ENCODE peak calls at places on chromosomes 16 and 17, in four cellular contexts. U is esophagus squamous epithelium; P is effector memory CD4-positive, alpha-beta T cell; K is PC-3. Y is an unnamed sample.
A peak's percentile ranks its signal among the peaks of the same experiment; 100 is the strongest.

GRCh38 chr17:44547625-44548297 is 9.5 kb upstream of the FZD2 start:
- DNase-seq in U (no peak), P (no peak), K (no peak), Y (no peak)

GRCh38 chr17:43356999-43357398 is 41.8 kb upstream of the ARL4D start:
- DNase-seq in U (no peak), P (no peak), K (peak; percentile 95), Y (no peak)

GRCh38 chr17:57989011-57989345 is 924 bp upstream of the VEZF1 start:
- DNase-seq in U (no peak), P (no peak), K (peak; percentile 46), Y (no peak)

GRCh38 chr17:57531078-57531477 is 214.0 kb downstream of the CCDC182 start:
- DNase-seq in U (no peak), P (no peak), K (no peak), Y (no peak)

GRCh38 chr16:1466968-1467521 is 7.8 kb downstream of the CLCN7 start:
- DNase-seq in U (no peak), P (no peak), K (peak; percentile 37), Y (no peak)

GRCh38 chr17:57256708-57257112 is 387 bp downstream of the MSI2 start:
- DNase-seq in U (no peak), P (peak; percentile 13), K (peak; percentile 31), Y (peak; percentile 55)

GRCh38 chr17:15436399-15437369 is 30.7 kb downstream of the CDRT4 start:
- DNase-seq in U (no peak), P (no peak), K (peak; percentile 79), Y (peak; percentile 71)

GRCh38 chr16:89195521-89196171 is 4.7 kb downstream of the SLC22A31 start:
- DNase-seq in U (no peak), P (no peak), K (no peak), Y (no peak)

GRCh38 chr16:85652431-85653221 is 36.1 kb downstream of the GINS2 start:
- DNase-seq in U (no peak), P (no peak), K (peak; percentile 10), Y (no peak)

GRCh38 chr17:44557653-44558285 is 485 bp downstream of the FZD2 start:
- DNase-seq in U (no peak), P (no peak), K (no peak), Y (no peak)

GRCh38 chr16:27402964-27403600 is 1.1 kb downstream of the IL21R start:
- DNase-seq in U (no peak), P (peak; percentile 39), K (no peak), Y (no peak)

GRCh38 chr16:25834101-25834500 is 142.3 kb downstream of the HS3ST4 start:
- DNase-seq in U (no peak), P (no peak), K (no peak), Y (no peak)

GRCh38 chr16:3027488-3027795 is 3.6 kb downstream of the THOC6 start:
- DNase-seq in U (no peak), P (no peak), K (no peak), Y (no peak)

GRCh38 chr16:87705780-87706277 is 60.0 kb downstream of the KLHDC4 start:
- DNase-seq in U (no peak), P (no peak), K (no peak), Y (no peak)

GRCh38 chr16:12449374-12449773 is 354.3 kb downstream of the CPPED1 start:
- DNase-seq in U (no peak), P (no peak), K (no peak), Y (no peak)

GRCh38 chr17:358491-359133 is 6.0 kb upstream of the RPH3AL start:
- DNase-seq in U (no peak), P (no peak), K (no peak), Y (no peak)

GRCh38 chr17:8186787-8187516 is 3.0 kb downstream of the BORCS6 start:
- DNase-seq in U (no peak), P (peak; percentile 75), K (peak; percentile 95), Y (peak; percentile 94)

GRCh38 chr16:85415196-85415988 is 197.7 kb upstream of the GSE1 start:
- DNase-seq in U (no peak), P (no peak), K (no peak), Y (no peak)

GRCh38 chr17:69506489-69506888 is 92.0 kb downstream of the MAP2K6 start:
- DNase-seq in U (no peak), P (no peak), K (peak; percentile 49), Y (peak; percentile 15)

GRCh38 chr17:9522074-9522473 is 53.5 kb downstream of the STX8 start:
- DNase-seq in U (no peak), P (no peak), K (peak; percentile 54), Y (peak; percentile 37)

GRCh38 chr16:72923757-72924156 is 124.2 kb downstream of the ZFHX3 start:
- DNase-seq in U (no peak), P (no peak), K (no peak), Y (no peak)

DNA sequence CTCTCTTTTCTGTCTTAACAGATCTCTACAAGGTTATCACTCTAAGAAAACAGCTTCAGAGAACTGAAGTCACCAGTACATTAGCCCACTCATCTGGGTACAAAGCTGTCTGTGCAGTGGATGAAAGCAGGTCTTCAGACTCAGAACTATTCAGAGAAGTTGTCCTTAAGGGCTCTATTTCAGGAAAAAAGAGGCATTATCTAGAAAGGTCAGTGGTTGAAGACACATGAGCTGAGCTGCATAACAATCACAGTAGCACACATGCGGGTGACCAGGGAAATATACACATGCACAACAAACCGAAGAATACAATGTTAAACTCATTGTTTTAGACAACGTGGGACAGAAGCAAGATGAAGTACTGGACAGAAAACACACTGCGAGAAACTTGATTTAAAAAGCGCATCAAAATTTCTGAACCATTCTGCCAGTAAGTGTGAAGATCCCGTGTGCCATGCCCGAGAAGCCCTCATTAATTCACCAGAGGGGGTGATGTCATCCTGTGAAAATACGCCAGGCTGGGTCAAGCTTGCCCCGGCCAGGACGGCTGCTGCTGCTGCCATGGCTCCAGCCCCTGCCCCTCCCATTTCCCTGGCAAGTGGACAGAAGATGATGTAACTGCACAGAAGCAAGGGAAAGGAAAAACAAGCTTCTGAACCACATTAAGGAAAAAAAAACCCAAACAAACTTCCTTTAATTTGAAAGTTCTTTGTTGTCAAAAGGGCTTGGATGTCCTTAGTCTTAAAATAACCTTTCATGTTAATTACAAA is 10.1 kb downstream of the DYNC1LI2 start:
- DNase-seq in U (no peak), P (no peak), K (peak; percentile 74), Y (no peak)
- H3K4me3 ChIP-seq in U (no peak overlapping the region), P (no peak overlapping the region), K (no peak overlapping the region), Y (no peak overlapping the region)

DNA sequence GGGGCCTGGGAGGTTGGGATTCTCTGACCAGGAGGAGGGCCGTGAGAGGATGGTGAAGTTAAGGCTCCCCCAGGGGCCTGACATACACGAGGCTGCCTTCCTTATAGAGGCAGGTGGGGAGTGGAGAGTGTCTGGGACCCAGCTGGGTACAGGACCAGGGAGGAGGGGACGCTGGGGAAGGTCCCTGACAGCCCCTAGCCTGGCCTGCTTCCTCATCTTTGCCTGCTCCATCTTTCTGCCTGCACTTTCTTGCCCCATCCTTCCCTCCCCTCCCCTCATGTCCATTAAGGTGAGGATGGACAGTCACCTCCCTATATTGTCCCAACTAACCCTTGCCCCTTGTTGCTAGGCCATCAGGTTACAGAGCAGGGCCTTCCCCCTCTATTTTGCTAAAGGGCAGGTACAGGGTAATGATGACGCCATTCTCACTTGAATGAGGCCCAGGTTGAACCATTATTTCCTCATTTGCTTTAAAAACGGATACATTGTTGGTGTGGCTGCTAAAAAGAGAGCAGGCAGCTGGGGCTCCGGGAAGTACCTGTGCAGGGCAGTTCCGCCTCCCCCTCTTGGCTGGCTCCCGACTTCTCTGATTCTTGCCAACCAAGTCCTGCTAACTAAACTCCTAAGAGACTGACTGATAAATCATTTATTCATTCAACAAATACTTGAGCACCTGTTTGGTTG is 1.3 kb downstream of the C17orf99 start:
- DNase-seq in U (no peak), P (no peak), K (no peak), Y (no peak)
- H3K4me3 ChIP-seq in U (no peak overlapping the region), P (no peak overlapping the region), K (no peak overlapping the region), Y (no peak overlapping the region)

GRCh38 chr16:61261315-61261714 is 774.9 kb downstream of the CDH8 start:
- DNase-seq in U (no peak), P (no peak), K (no peak), Y (no peak)

GRCh38 chr16:61263400-61263799 is 772.8 kb downstream of the CDH8 start:
- DNase-seq in U (no peak), P (no peak), K (no peak), Y (no peak)
- H3K4me3 ChIP-seq in U (no peak overlapping the region), P (no peak overlapping the region), K (no peak overlapping the region), Y (no peak overlapping the region)

GRCh38 chr16:30698816-30699614 is at the start of gene SRCAP:
- DNase-seq in U (peak; percentile 43), P (peak; percentile 58), K (peak; percentile 78), Y (peak; percentile 78)

GRCh38 chr16:30699615-30700099 is 686 bp downstream of the SRCAP start:
- DNase-seq in U (no peak), P (no peak), K (no peak), Y (no peak)

GRCh38 chr16:30700971-30701370 is 2.0 kb downstream of the SRCAP start:
- DNase-seq in U (no peak), P (no peak), K (no peak), Y (no peak)

GRCh38 chr16:30698139-30698815 is 694 bp upstream of the SRCAP start:
- DNase-seq in U (peak; percentile 94), P (peak; percentile 98), K (peak; percentile 94), Y (peak; percentile 96)

DNA sequence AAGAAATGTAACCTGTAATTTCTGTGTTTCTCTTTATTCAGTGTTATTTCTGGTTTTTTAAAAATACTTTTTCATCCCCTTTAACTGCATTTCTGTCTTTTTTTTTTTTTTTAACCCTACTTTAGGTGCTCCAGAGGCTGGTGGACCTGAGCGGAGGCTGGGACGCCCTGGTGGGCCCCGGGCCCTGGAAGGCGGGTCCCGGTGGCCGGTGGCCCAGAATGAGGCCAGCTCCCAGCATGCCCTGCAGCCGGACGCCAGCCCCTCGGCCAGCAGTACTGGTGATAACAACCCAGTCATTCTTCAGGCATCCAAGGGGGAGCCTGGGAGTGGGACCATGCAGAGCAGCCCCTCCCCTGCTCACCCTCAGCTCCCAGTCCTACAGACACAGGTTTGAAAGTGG is 1.5 kb downstream of the SRCAP start:
- DNase-seq in U (no peak), P (no peak), K (no peak), Y (no peak)
- H3K4me3 ChIP-seq in U (no peak overlapping the region), P (no peak overlapping the region), K (peak overlapping the region; percentile 82), Y (no peak overlapping the region)

GRCh38 chr16:55989569-55989907 is 114.4 kb upstream of the CES5A start:
- DNase-seq in U (no peak), P (no peak), K (no peak), Y (no peak)
- H3K4me3 ChIP-seq in U (no peak overlapping the region), P (no peak overlapping the region), K (no peak overlapping the region), Y (no peak overlapping the region)

GRCh38 chr16:4928227-4928626 is 8.7 kb downstream of the PPL start:
- DNase-seq in U (no peak), P (no peak), K (no peak), Y (no peak)
- H3K4me3 ChIP-seq in U (no peak overlapping the region), P (no peak overlapping the region), K (no peak overlapping the region), Y (no peak overlapping the region)

Y was measured in Jurkat, Clone E6-1.